ENCODE peak calls at places on chromosomes 3 and 15, in six cellular contexts. Z is keratinocyte, L is neural crest cell, R is endothelial cell of umbilical vein, F is GM10248, B is bronchial epithelial cell. I is an unnamed sample.

GRCh38 chr3:35335703-35336102 is 303.6 kb upstream of the ARPP21 start:
- DNase-seq in Z (no peak), L (no peak), R (no peak), F (no peak), B (peak), I (no peak)

GRCh38 chr15:31328999-31329639 is 2.5 kb downstream of the KLF13 start:
- DNase-seq in Z (no peak), L (no peak), R (no peak), F (no peak), B (peak), I (no peak)

GRCh38 chr3:190677001-190677400 is 163.1 kb downstream of the IL1RAP start:
- DNase-seq in Z (no peak), L (no peak), R (no peak), F (no peak), B (no peak), I (no peak)

GRCh38 chr3:167520656-167521360 is 47.0 kb upstream of the SERPINI2 start:
- DNase-seq in Z (no peak), L (no peak), R (no peak), F (no peak), B (peak), I (no peak)

GRCh38 chr3:101381809-101382208 is 61.4 kb upstream of the IMPG2 start:
- DNase-seq in Z (no peak), L (no peak), R (peak), F (peak), B (peak), I (peak)

GRCh38 chr3:81864273-81864672 is 102.8 kb upstream of the GBE1 start:
- DNase-seq in Z (no peak), L (no peak), R (no peak), F (no peak), B (no peak), I (no peak)

GRCh38 chr3:37779289-37780152 is 82.2 kb upstream of the CTDSPL start:
- DNase-seq in Z (peak), L (peak), R (peak), F (peak), B (peak), I (peak)

GRCh38 chr15:39235084-39235795 is 345.6 kb upstream of the THBS1 start:
- DNase-seq in Z (no peak), L (no peak), R (peak), F (no peak), B (peak), I (no peak)

GRCh38 chr15:39427705-39428104 is 153.2 kb upstream of the THBS1 start:
- DNase-seq in Z (no peak), L (no peak), R (no peak), F (no peak), B (no peak), I (no peak)

GRCh38 chr15:84082739-84083138 is 152.8 kb upstream of the GOLGA6L4 start:
- DNase-seq in Z (no peak), L (no peak), R (no peak), F (no peak), B (peak), I (no peak)

GRCh38 chr3:176931991-176932390 is 265.3 kb downstream of the TBL1XR1 start:
- DNase-seq in Z (no peak), L (no peak), R (no peak), F (no peak), B (no peak), I (no peak)
- TF ChIP-seq CTCF in Z (no peak), L (no peak), R (no peak), F (no peak), B (no peak), I (no peak)

DNA sequence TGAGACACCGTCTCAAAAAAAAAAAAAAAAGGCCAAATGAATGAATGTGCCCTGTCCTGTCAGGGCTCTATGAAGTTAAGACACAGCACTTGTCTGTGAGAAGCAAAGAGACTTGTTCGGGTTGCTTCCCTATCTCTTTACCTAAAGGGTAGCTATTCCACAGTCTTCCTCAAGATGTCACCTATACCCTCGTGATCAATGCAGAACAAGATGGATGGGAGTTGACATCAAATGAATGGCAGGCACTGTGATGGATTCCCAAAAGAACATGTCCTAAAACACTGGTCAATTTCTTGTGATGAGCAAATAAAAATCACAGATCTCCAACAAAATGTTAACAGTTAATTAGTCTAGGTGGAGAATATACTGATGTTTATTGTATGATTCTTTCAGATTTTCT is 9.5 kb downstream of the TADA3 start:
- DNase-seq in Z (no peak), L (no peak), R (no peak), F (no peak), B (peak), I (no peak)
- TF ChIP-seq CTCF in Z (no peak), L (peak), R (no peak), F (peak), B (no peak), I (no peak)

GRCh38 chr15:71916834-71917233 is 106.5 kb downstream of the NR2E3 start:
- DNase-seq in Z (no peak), L (no peak), R (no peak), F (no peak), B (no peak), I (no peak)

GRCh38 chr15:71921191-71921590 is 110.8 kb downstream of the NR2E3 start:
- DNase-seq in Z (peak), L (no peak), R (no peak), F (no peak), B (peak), I (no peak)

GRCh38 chr15:71925145-71925544 is 114.8 kb downstream of the NR2E3 start:
- DNase-seq in Z (no peak), L (no peak), R (no peak), F (no peak), B (no peak), I (no peak)

GRCh38 chr15:71920573-71920972 is 110.2 kb downstream of the NR2E3 start:
- DNase-seq in Z (no peak), L (no peak), R (no peak), F (no peak), B (no peak), I (no peak)
- TF ChIP-seq CTCF in Z (no peak), L (no peak), R (no peak), F (no peak), B (no peak), I (no peak)

GRCh38 chr3:30852833-30853232 is 41.6 kb downstream of the GADL1 start:
- DNase-seq in Z (no peak), L (no peak), R (no peak), F (no peak), B (no peak), I (no peak)
- TF ChIP-seq CTCF in Z (no peak), L (no peak), R (no peak), F (no peak), B (no peak), I (no peak)